ENCODE peak calls at places on chromosomes 3 and 15, in six cellular contexts. W is stimulated activated CD4-positive, alpha-beta T cell treated with anti-CD3 and anti-CD28 coated beads, Interleukin-1b, Interleukin-23, amount 100 ng/mL, for 24 hours; B is HCT116; C is B cell; K is aorta; P is occipital lobe. A is an unnamed sample.

GRCh38 chr3:28476194-28476593 is 127.6 kb upstream of the AZI2 start:
- DNase-seq in P (no peak), B (peak), W (no peak), C (no peak), K (no peak), A (peak)

GRCh38 chr15:40421246-40422157 is 15.9 kb downstream of the IVD start:
- DNase-seq in W (peak), B (peak), P (peak), C (peak), K (peak), A (peak)

GRCh38 chr15:61367953-61368352 is 138.9 kb upstream of the RORA start:
- DNase-seq in K (no peak), C (no peak), B (no peak), W (no peak), P (no peak), A (no peak)

GRCh38 chr15:69749797-69750196 is 297.2 kb downstream of the RPLP1 start:
- DNase-seq in C (no peak), K (no peak), B (peak), W (no peak), P (no peak), A (peak)

GRCh38 chr15:31350771-31351170 is 24.1 kb downstream of the KLF13 start:
- DNase-seq in P (no peak), B (no peak), K (no peak), W (no peak), C (no peak), A (no peak)

GRCh38 chr3:23537006-23537620 is 268.6 kb upstream of the UBE2E1 start:
- DNase-seq in P (no peak), B (no peak), C (no peak), K (no peak), W (no peak), A (no peak)

GRCh38 chr3:111732248-111732879 is 126.7 kb upstream of the PHLDB2 start:
- DNase-seq in K (no peak), W (no peak), B (no peak), P (no peak), C (no peak), A (no peak)

GRCh38 chr3:99648091-99648490 is 9.7 kb downstream of the COL8A1 start:
- DNase-seq in K (no peak), P (no peak), W (no peak), B (no peak), C (no peak), A (no peak)

GRCh38 chr15:39362832-39363561 is 217.9 kb upstream of the THBS1 start:
- DNase-seq in C (no peak), K (no peak), B (no peak), W (no peak), P (no peak), A (no peak)

GRCh38 chr3:193851941-193852674 is 259.1 kb downstream of the OPA1 start:
- DNase-seq in C (no peak), K (no peak), W (no peak), B (no peak), P (no peak), A (no peak)

GRCh38 chr3:171393032-171393744 is 67.0 kb downstream of the TNIK start:
- DNase-seq in B (no peak), K (no peak), C (no peak), P (no peak), W (no peak), A (no peak)